ENCODE peak calls at places on chromosome 4, in seven cellular contexts. One of them, this sample, is unnamed.

GRCh38 chr4:15106417-15106816 is 104.1 kb downstream of the CPEB2 start:
- DNase-seq in adrenal gland: no peak
- DNase-seq in stomach: no peak
- DNase-seq in epithelial cell of prostate: no peak
- DNase-seq in RWPE1: no peak
- DNase-seq in CD8-positive, alpha-beta T cell: no peak
- DNase-seq in naive thymus-derived CD4-positive, alpha-beta T cell: no peak
- DNase-seq in this sample: no peak

GRCh38 chr4:102623622-102624021 is 122.5 kb downstream of the NFKB1 start:
- DNase-seq in CD8-positive, alpha-beta T cell: no peak
- DNase-seq in RWPE1: no peak
- DNase-seq in epithelial cell of prostate: no peak
- DNase-seq in adrenal gland: peak
- DNase-seq in naive thymus-derived CD4-positive, alpha-beta T cell: no peak
- DNase-seq in stomach: no peak
- DNase-seq in this sample: no peak

GRCh38 chr4:72006576-72006975 is 25.2 kb upstream of the NPFFR2 start:
- DNase-seq in adrenal gland: no peak
- DNase-seq in stomach: no peak
- DNase-seq in RWPE1: peak
- DNase-seq in CD8-positive, alpha-beta T cell: no peak
- DNase-seq in epithelial cell of prostate: peak
- DNase-seq in naive thymus-derived CD4-positive, alpha-beta T cell: no peak
- DNase-seq in this sample: no peak

GRCh38 chr4:978957-979701 is 5.8 kb upstream of the DGKQ start:
- DNase-seq in adrenal gland: no peak
- DNase-seq in RWPE1: no peak
- DNase-seq in naive thymus-derived CD4-positive, alpha-beta T cell: no peak
- DNase-seq in stomach: no peak
- DNase-seq in CD8-positive, alpha-beta T cell: no peak
- DNase-seq in epithelial cell of prostate: no peak
- DNase-seq in this sample: no peak

GRCh38 chr4:3389879-3390840 is 51.6 kb upstream of the HGFAC start:
- DNase-seq in RWPE1: no peak
- DNase-seq in naive thymus-derived CD4-positive, alpha-beta T cell: no peak
- DNase-seq in stomach: no peak
- DNase-seq in adrenal gland: no peak
- DNase-seq in CD8-positive, alpha-beta T cell: no peak
- DNase-seq in epithelial cell of prostate: no peak
- DNase-seq in this sample: no peak

GRCh38 chr4:85968945-85969830 is 390.7 kb downstream of the MAPK10 start:
- DNase-seq in adrenal gland: no peak
- DNase-seq in CD8-positive, alpha-beta T cell: no peak
- DNase-seq in naive thymus-derived CD4-positive, alpha-beta T cell: no peak
- DNase-seq in stomach: no peak
- DNase-seq in RWPE1: peak
- DNase-seq in epithelial cell of prostate: no peak
- DNase-seq in this sample: no peak

GRCh38 chr4:5217411-5217810 is 166.1 kb downstream of the STK32B start:
- DNase-seq in adrenal gland: no peak
- DNase-seq in epithelial cell of prostate: no peak
- DNase-seq in RWPE1: no peak
- DNase-seq in naive thymus-derived CD4-positive, alpha-beta T cell: no peak
- DNase-seq in stomach: no peak
- DNase-seq in CD8-positive, alpha-beta T cell: no peak
- DNase-seq in this sample: no peak

GRCh38 chr4:10260777-10261176 is 144.2 kb upstream of the WDR1 start:
- DNase-seq in CD8-positive, alpha-beta T cell: no peak
- DNase-seq in epithelial cell of prostate: no peak
- DNase-seq in naive thymus-derived CD4-positive, alpha-beta T cell: no peak
- DNase-seq in adrenal gland: no peak
- DNase-seq in RWPE1: no peak
- DNase-seq in stomach: no peak
- DNase-seq in this sample: no peak

GRCh38 chr4:3257691-3258482 is 8.9 kb downstream of the MSANTD1 start:
- DNase-seq in adrenal gland: no peak
- DNase-seq in stomach: peak
- DNase-seq in epithelial cell of prostate: peak
- DNase-seq in naive thymus-derived CD4-positive, alpha-beta T cell: no peak
- DNase-seq in RWPE1: peak
- DNase-seq in CD8-positive, alpha-beta T cell: no peak
- DNase-seq in this sample: no peak

GRCh38 chr4:146119845-146120404 is 55.6 kb upstream of the LSM6 start:
- DNase-seq in adrenal gland: no peak
- DNase-seq in naive thymus-derived CD4-positive, alpha-beta T cell: no peak
- DNase-seq in epithelial cell of prostate: no peak
- DNase-seq in stomach: no peak
- DNase-seq in RWPE1: no peak
- DNase-seq in CD8-positive, alpha-beta T cell: no peak
- DNase-seq in this sample: no peak

GRCh38 chr4:67083496-67083895 is 461.8 kb downstream of the CENPC start:
- DNase-seq in RWPE1: no peak
- DNase-seq in adrenal gland: no peak
- DNase-seq in naive thymus-derived CD4-positive, alpha-beta T cell: no peak
- DNase-seq in epithelial cell of prostate: no peak
- DNase-seq in CD8-positive, alpha-beta T cell: no peak
- DNase-seq in stomach: no peak
- DNase-seq in this sample: no peak

GRCh38 chr4:5710962-5711478 is at the start of gene EVC:
- DNase-seq in naive thymus-derived CD4-positive, alpha-beta T cell: no peak
- DNase-seq in CD8-positive, alpha-beta T cell: no peak
- DNase-seq in adrenal gland: peak
- DNase-seq in stomach: peak
- DNase-seq in epithelial cell of prostate: peak
- DNase-seq in RWPE1: peak
- DNase-seq in this sample: peak

GRCh38 chr4:113584407-113585150 is 177.0 kb downstream of the CAMK2D start:
- DNase-seq in adrenal gland: no peak
- DNase-seq in CD8-positive, alpha-beta T cell: no peak
- DNase-seq in RWPE1: no peak
- DNase-seq in epithelial cell of prostate: no peak
- DNase-seq in naive thymus-derived CD4-positive, alpha-beta T cell: no peak
- DNase-seq in stomach: no peak
- DNase-seq in this sample: peak

GRCh38 chr4:90951037-90951436 is 823.8 kb downstream of the CCSER1 start:
- DNase-seq in RWPE1: peak
- DNase-seq in CD8-positive, alpha-beta T cell: no peak
- DNase-seq in adrenal gland: peak
- DNase-seq in epithelial cell of prostate: peak
- DNase-seq in naive thymus-derived CD4-positive, alpha-beta T cell: no peak
- DNase-seq in stomach: no peak
- DNase-seq in this sample: no peak

GRCh38 chr4:55547461-55547770 is 707 bp upstream of the CLOCK start:
- DNase-seq in adrenal gland: peak
- DNase-seq in CD8-positive, alpha-beta T cell: no peak
- DNase-seq in RWPE1: no peak
- DNase-seq in naive thymus-derived CD4-positive, alpha-beta T cell: no peak
- DNase-seq in stomach: no peak
- DNase-seq in epithelial cell of prostate: no peak
- DNase-seq in this sample: no peak

GRCh38 chr4:102616661-102617060 is 115.5 kb downstream of the NFKB1 start:
- DNase-seq in stomach: no peak
- DNase-seq in epithelial cell of prostate: no peak
- DNase-seq in CD8-positive, alpha-beta T cell: no peak
- DNase-seq in RWPE1: no peak
- DNase-seq in adrenal gland: no peak
- DNase-seq in naive thymus-derived CD4-positive, alpha-beta T cell: no peak
- DNase-seq in this sample: no peak

GRCh38 chr4:8910100-8910821 is 38.6 kb upstream of the HMX1 start:
- DNase-seq in adrenal gland: no peak
- DNase-seq in epithelial cell of prostate: no peak
- DNase-seq in stomach: peak
- DNase-seq in RWPE1: no peak
- DNase-seq in naive thymus-derived CD4-positive, alpha-beta T cell: no peak
- DNase-seq in CD8-positive, alpha-beta T cell: no peak
- DNase-seq in this sample: no peak

GRCh38 chr4:114250439-114250891 is 271.0 kb upstream of the ARSJ start:
- DNase-seq in stomach: no peak
- DNase-seq in adrenal gland: no peak
- DNase-seq in naive thymus-derived CD4-positive, alpha-beta T cell: no peak
- DNase-seq in RWPE1: no peak
- DNase-seq in CD8-positive, alpha-beta T cell: no peak
- DNase-seq in epithelial cell of prostate: no peak
- DNase-seq in this sample: no peak

GRCh38 chr4:152265149-152265621 is 270.7 kb downstream of the FBXW7 start:
- DNase-seq in stomach: peak
- DNase-seq in naive thymus-derived CD4-positive, alpha-beta T cell: no peak
- DNase-seq in CD8-positive, alpha-beta T cell: no peak
- DNase-seq in RWPE1: peak
- DNase-seq in epithelial cell of prostate: peak
- DNase-seq in adrenal gland: no peak
- DNase-seq in this sample: no peak

GRCh38 chr4:6154875-6155274 is 45.5 kb downstream of the JAKMIP1 start:
- DNase-seq in RWPE1: no peak
- DNase-seq in naive thymus-derived CD4-positive, alpha-beta T cell: no peak
- DNase-seq in epithelial cell of prostate: no peak
- DNase-seq in adrenal gland: no peak
- DNase-seq in CD8-positive, alpha-beta T cell: no peak
- DNase-seq in stomach: no peak
- DNase-seq in this sample: no peak

GRCh38 chr4:112766422-112766821 is 129.5 kb downstream of the LARP7 start:
- DNase-seq in adrenal gland: peak
- DNase-seq in naive thymus-derived CD4-positive, alpha-beta T cell: no peak
- DNase-seq in CD8-positive, alpha-beta T cell: no peak
- DNase-seq in stomach: no peak
- DNase-seq in epithelial cell of prostate: no peak
- DNase-seq in RWPE1: no peak
- DNase-seq in this sample: no peak

GRCh38 chr4:76339364-76339763 is 32.8 kb downstream of the STBD1 start:
- DNase-seq in stomach: no peak
- DNase-seq in CD8-positive, alpha-beta T cell: no peak
- DNase-seq in RWPE1: no peak
- DNase-seq in adrenal gland: no peak
- DNase-seq in epithelial cell of prostate: no peak
- DNase-seq in naive thymus-derived CD4-positive, alpha-beta T cell: no peak
- DNase-seq in this sample: no peak

GRCh38 chr4:16217300-16218051 is 8.8 kb downstream of the TAPT1 start:
- DNase-seq in CD8-positive, alpha-beta T cell: no peak
- DNase-seq in adrenal gland: no peak
- DNase-seq in epithelial cell of prostate: no peak
- DNase-seq in naive thymus-derived CD4-positive, alpha-beta T cell: no peak
- DNase-seq in RWPE1: no peak
- DNase-seq in stomach: no peak
- DNase-seq in this sample: no peak

DNA sequence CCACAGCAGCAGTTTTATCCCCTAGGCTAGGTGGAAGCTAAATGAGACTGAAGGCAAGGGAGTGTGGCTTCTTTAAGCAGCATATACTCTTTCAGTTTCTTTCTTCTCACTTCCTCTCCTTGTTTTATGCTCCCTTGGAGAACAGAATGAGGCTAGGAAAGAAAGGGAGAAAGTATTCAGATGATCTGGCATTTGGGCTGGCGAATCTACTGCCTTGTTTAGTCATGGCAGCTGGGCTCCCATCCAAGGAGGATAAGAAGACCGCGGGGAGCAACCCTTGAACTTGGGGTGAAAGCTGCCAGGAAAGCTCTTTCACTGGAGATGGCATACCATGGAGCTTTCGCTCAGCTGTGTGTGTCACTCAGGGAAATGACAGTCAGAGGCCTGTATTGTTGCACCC is 72.1 kb downstream of the ARHGEF38 start:
- DNase-seq in naive thymus-derived CD4-positive, alpha-beta T cell: no peak
- DNase-seq in adrenal gland: peak
- DNase-seq in CD8-positive, alpha-beta T cell: no peak
- DNase-seq in RWPE1: no peak
- DNase-seq in epithelial cell of prostate: no peak
- DNase-seq in stomach: peak
- DNase-seq in this sample: peak
- H3K27ac ChIP-seq in naive thymus-derived CD4-positive, alpha-beta T cell: no peak
- H3K27ac ChIP-seq in adrenal gland: no peak
- H3K27ac ChIP-seq in CD8-positive, alpha-beta T cell: no peak
- H3K27ac ChIP-seq in RWPE1: no peak
- H3K27ac ChIP-seq in epithelial cell of prostate: no peak
- H3K27ac ChIP-seq in stomach: peak
- H3K27ac ChIP-seq in this sample: peak

GRCh38 chr4:143382539-143382938 is 45.9 kb downstream of the GAB1 start:
- DNase-seq in CD8-positive, alpha-beta T cell: no peak
- DNase-seq in stomach: no peak
- DNase-seq in epithelial cell of prostate: no peak
- DNase-seq in RWPE1: no peak
- DNase-seq in adrenal gland: no peak
- DNase-seq in naive thymus-derived CD4-positive, alpha-beta T cell: no peak
- DNase-seq in this sample: no peak
- H3K27ac ChIP-seq in CD8-positive, alpha-beta T cell: no peak
- H3K27ac ChIP-seq in stomach: peak
- H3K27ac ChIP-seq in epithelial cell of prostate: peak
- H3K27ac ChIP-seq in RWPE1: no peak
- H3K27ac ChIP-seq in adrenal gland: peak
- H3K27ac ChIP-seq in naive thymus-derived CD4-positive, alpha-beta T cell: no peak
- H3K27ac ChIP-seq in this sample: no peak

DNA sequence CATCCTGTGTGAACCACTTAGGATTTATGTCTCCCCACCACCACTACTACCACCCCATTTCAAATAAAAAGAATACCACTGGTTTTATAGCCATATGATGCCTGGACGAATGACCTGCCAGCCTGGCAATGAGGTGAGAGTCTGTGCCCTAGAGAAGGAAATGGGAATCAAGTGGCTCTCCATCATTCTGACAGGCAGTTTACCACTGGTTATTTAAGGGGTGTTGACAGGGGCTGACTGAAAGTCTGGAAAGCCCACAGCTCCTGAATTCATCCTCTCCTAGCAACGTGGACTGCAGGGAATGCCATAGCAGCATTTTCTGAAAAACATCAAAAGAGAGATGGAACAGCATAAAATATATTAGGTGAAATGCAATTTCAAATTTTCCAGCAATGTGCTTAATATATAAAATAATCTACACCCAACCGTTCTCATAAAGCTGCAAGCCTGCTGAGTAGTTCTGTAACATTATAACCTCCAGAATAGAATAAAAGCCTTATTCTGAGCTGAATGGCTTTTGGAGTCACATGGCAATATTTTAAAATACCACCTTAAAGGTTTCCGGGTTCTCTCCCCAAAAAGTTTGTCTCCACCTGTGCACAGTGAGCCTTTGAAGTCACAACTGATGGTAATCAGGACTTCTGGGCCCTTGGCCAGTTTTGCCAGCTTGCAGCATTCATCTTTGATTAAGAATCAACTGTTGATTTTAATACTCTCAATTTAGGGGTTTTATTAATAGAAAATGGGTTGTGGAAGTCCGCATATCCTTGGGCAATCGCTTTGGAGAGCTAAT is 121.5 kb downstream of the DCTD start:
- DNase-seq in RWPE1: no peak
- DNase-seq in naive thymus-derived CD4-positive, alpha-beta T cell: no peak
- DNase-seq in adrenal gland: no peak
- DNase-seq in CD8-positive, alpha-beta T cell: no peak
- DNase-seq in epithelial cell of prostate: no peak
- DNase-seq in stomach: peak
- DNase-seq in this sample: no peak
- H3K27ac ChIP-seq in RWPE1: no peak
- H3K27ac ChIP-seq in naive thymus-derived CD4-positive, alpha-beta T cell: no peak
- H3K27ac ChIP-seq in adrenal gland: no peak
- H3K27ac ChIP-seq in CD8-positive, alpha-beta T cell: no peak
- H3K27ac ChIP-seq in epithelial cell of prostate: no peak
- H3K27ac ChIP-seq in stomach: no peak
- H3K27ac ChIP-seq in this sample: no peak

GRCh38 chr4:141220271-141220654 is 432 bp upstream of the ZNF330 start:
- DNase-seq in stomach: no peak
- DNase-seq in CD8-positive, alpha-beta T cell: no peak
- DNase-seq in epithelial cell of prostate: no peak
- DNase-seq in adrenal gland: no peak
- DNase-seq in naive thymus-derived CD4-positive, alpha-beta T cell: no peak
- DNase-seq in RWPE1: no peak
- DNase-seq in this sample: no peak
- H3K27ac ChIP-seq in stomach: peak
- H3K27ac ChIP-seq in CD8-positive, alpha-beta T cell: no peak
- H3K27ac ChIP-seq in epithelial cell of prostate: no peak
- H3K27ac ChIP-seq in adrenal gland: peak
- H3K27ac ChIP-seq in naive thymus-derived CD4-positive, alpha-beta T cell: peak
- H3K27ac ChIP-seq in RWPE1: no peak
- H3K27ac ChIP-seq in this sample: peak